ENCODE peak calls at places on chromosomes 6 and 20, in ten cellular contexts. G is heart left ventricle; D is esophagus squamous epithelium; T is naive B cell; K is CD8-positive, alpha-beta T cell; W is ELR; A is DMS 273 treated with DMSO at 0.1 percent for 48 hours; R is glutamatergic neuron; S is neural crest cell; Q is activated gamma-delta T cell treated with Interleukin-2 at 50 U/mL for 16 hours. M is an unnamed sample.

GRCh38 chr6:135180458-135181332 is at the start of gene MYB:
- DNase-seq in G (peak; percentile 36), D (no peak), T (peak; percentile 65), K (peak; percentile 78), W (peak; percentile 78), A (peak; percentile 51), R (peak; percentile 84), S (peak; percentile 65), Q (peak; percentile 70), M (peak; percentile 59)

GRCh38 chr6:145075425-145075824 is 659.9 kb downstream of the EPM2A start:
- DNase-seq in G (no peak), D (no peak), T (no peak), K (no peak), W (no peak), A (no peak), R (no peak), S (no peak), Q (no peak), M (no peak)

GRCh38 chr20:45181639-45182038 is 6.9 kb downstream of the PI3 start:
- DNase-seq in G (no peak), D (no peak), T (no peak), K (no peak), W (no peak), A (no peak), R (no peak), S (no peak), Q (no peak), M (no peak)

GRCh38 chr20:34426026-34426425 is 63.0 kb downstream of the ITCH start:
- DNase-seq in G (no peak), D (no peak), T (no peak), K (no peak), W (no peak), A (no peak), R (no peak), S (no peak), Q (no peak), M (no peak)

GRCh38 chr6:11525468-11526155 is 11.9 kb upstream of the TMEM170B start:
- DNase-seq in G (peak; percentile 46), D (no peak), T (no peak), K (no peak), W (peak; percentile 6), A (no peak), R (no peak), S (no peak), Q (no peak), M (no peak)

GRCh38 chr20:41169791-41170351 is 32.5 kb downstream of the PLCG1 start:
- DNase-seq in G (no peak), D (no peak), T (no peak), K (no peak), W (peak; percentile 88), A (no peak), R (no peak), S (no peak), Q (no peak), M (no peak)

GRCh38 chr6:108476381-108476780 is 84.3 kb upstream of the FOXO3 start:
- DNase-seq in G (no peak), D (no peak), T (no peak), K (no peak), W (no peak), A (no peak), R (no peak), S (no peak), Q (no peak), M (peak; percentile 87)

GRCh38 chr6:65123516-65123915 is 583.5 kb downstream of the EYS start:
- DNase-seq in G (no peak), D (no peak), T (no peak), K (no peak), W (no peak), A (no peak), R (no peak), S (no peak), Q (no peak), M (no peak)

GRCh38 chr6:27889275-27889627 is 22.9 kb downstream of the OR2B2 start:
- DNase-seq in G (no peak), D (no peak), T (no peak), K (no peak), W (no peak), A (no peak), R (no peak), S (no peak), Q (no peak), M (no peak)

GRCh38 chr20:7180261-7181045 is 413.0 kb downstream of the BMP2 start:
- DNase-seq in G (no peak), D (no peak), T (no peak), K (no peak), W (no peak), A (no peak), R (no peak), S (no peak), Q (no peak), M (no peak)

GRCh38 chr6:5082487-5083306 is 2.4 kb upstream of the PPP1R3G start:
- DNase-seq in G (no peak), D (no peak), T (no peak), K (no peak), W (peak; percentile 99), A (no peak), R (no peak), S (no peak), Q (no peak), M (no peak)

GRCh38 chr6:130421567-130421966 is 55.8 kb downstream of the TMEM200A start:
- DNase-seq in G (no peak), D (no peak), T (no peak), K (no peak), W (peak; percentile 90), A (no peak), R (no peak), S (no peak), Q (no peak), M (no peak)

GRCh38 chr20:3887870-3888614 is 1.1 kb upstream of the PANK2 start:
- DNase-seq in G (peak; percentile 41), D (no peak), T (no peak), K (no peak), W (peak; percentile 62), A (no peak), R (peak; percentile 34), S (no peak), Q (no peak), M (no peak)

GRCh38 chr6:75084872-75085381 is 120.9 kb downstream of the COL12A1 start:
- DNase-seq in G (no peak), D (no peak), T (no peak), K (no peak), W (no peak), A (no peak), R (peak; percentile 57), S (peak; percentile 20), Q (no peak), M (peak; percentile 65)

GRCh38 chr20:8375898-8376297 is 243.8 kb downstream of the PLCB1 start:
- DNase-seq in G (no peak), D (no peak), T (no peak), K (no peak), W (no peak), A (no peak), R (no peak), S (no peak), Q (no peak), M (no peak)

GRCh38 chr6:104705095-104705707 is 154.5 kb downstream of the HACE1 start:
- DNase-seq in G (peak; percentile 31), D (no peak), T (no peak), K (peak; percentile 46), W (peak; percentile 95), A (no peak), R (no peak), S (no peak), Q (peak; percentile 12), M (no peak)

GRCh38 chr6:100456178-100456880 is 8.4 kb downstream of the SIM1 start:
- DNase-seq in G (no peak), D (no peak), T (no peak), K (no peak), W (peak; percentile 64), A (no peak), R (no peak), S (no peak), Q (no peak), M (no peak)

GRCh38 chr6:579339-579738 is 77.6 kb downstream of the HUS1B start:
- DNase-seq in G (no peak), D (no peak), T (no peak), K (no peak), W (peak; percentile 44), A (no peak), R (no peak), S (no peak), Q (no peak), M (no peak)

GRCh38 chr6:81937296-81937937 is 184.9 kb upstream of the TENT5A start:
- DNase-seq in G (no peak), D (no peak), T (no peak), K (no peak), W (peak; percentile 83), A (no peak), R (no peak), S (no peak), Q (no peak), M (no peak)

GRCh38 chr6:135506270-135506997 is 8.9 kb upstream of the AHI1 start:
- DNase-seq in G (no peak), D (no peak), T (peak; percentile 24), K (no peak), W (peak; percentile 76), A (peak; percentile 3), R (no peak), S (no peak), Q (peak; percentile 13), M (peak; percentile 41)

GRCh38 chr6:112649853-112650252 is 302.7 kb downstream of the RFPL4B start:
- DNase-seq in G (no peak), D (no peak), T (no peak), K (no peak), W (no peak), A (no peak), R (no peak), S (no peak), Q (no peak), M (no peak)

GRCh38 chr20:46644160-46644559 is 7.1 kb downstream of the SLC13A3 start:
- DNase-seq in G (no peak), D (no peak), T (no peak), K (no peak), W (no peak), A (no peak), R (no peak), S (no peak), Q (no peak), M (no peak)

GRCh38 chr6:36998723-36999466 is 6.6 kb upstream of the FGD2 start:
- DNase-seq in G (no peak), D (no peak), T (no peak), K (no peak), W (no peak), A (no peak), R (no peak), S (no peak), Q (no peak), M (no peak)

GRCh38 chr20:38426006-38426405 is 9.1 kb downstream of the SNHG17 start:
- DNase-seq in G (no peak), D (no peak), T (no peak), K (no peak), W (peak; percentile 99), A (no peak), R (no peak), S (no peak), Q (no peak), M (no peak)

GRCh38 chr6:136508701-136509387 is 41.4 kb downstream of the MAP7 start:
- DNase-seq in G (no peak), D (no peak), T (no peak), K (no peak), W (peak; percentile 5), A (no peak), R (no peak), S (no peak), Q (no peak), M (no peak)

GRCh38 chr6:158150701-158151100 is 17.4 kb downstream of the SERAC1 start:
- DNase-seq in G (no peak), D (no peak), T (no peak), K (no peak), W (peak; percentile 94), A (no peak), R (no peak), S (no peak), Q (no peak), M (peak; percentile 39)

GRCh38 chr6:160141001-160141726 is 19.5 kb downstream of the SLC22A1 start:
- DNase-seq in G (no peak), D (no peak), T (no peak), K (no peak), W (peak; percentile 47), A (no peak), R (no peak), S (no peak), Q (no peak), M (no peak)

GRCh38 chr6:79574636-79575035 is 37.4 kb upstream of the LCA5 start:
- DNase-seq in G (no peak), D (no peak), T (no peak), K (no peak), W (peak; percentile 77), A (no peak), R (no peak), S (no peak), Q (no peak), M (no peak)